ENCODE peak calls at places on chromosomes 12 and 14, in eight cellular contexts. One of them, this sample, is unnamed.

GRCh38 chr12:113469224-113469652 is 2.4 kb downstream of the LHX5 start:
- DNase-seq in chondrocyte: no peak
- DNase-seq in cardiac muscle cell: no peak
- DNase-seq in HuH-7.5: no peak
- DNase-seq in COR-L47: no peak
- DNase-seq in iPS-NIHi11: no peak
- DNase-seq in NCI-H774: no peak
- DNase-seq in GM23338: no peak
- DNase-seq in this sample: no peak

GRCh38 chr12:11836964-11837286 is 187.5 kb downstream of the ETV6 start:
- DNase-seq in NCI-H774: no peak
- DNase-seq in GM23338: no peak
- DNase-seq in COR-L47: no peak
- DNase-seq in chondrocyte: no peak
- DNase-seq in cardiac muscle cell: no peak
- DNase-seq in iPS-NIHi11: no peak
- DNase-seq in HuH-7.5: no peak
- DNase-seq in this sample: no peak

GRCh38 chr12:84857809-84858208 is 54.8 kb downstream of the SLC6A15 start:
- DNase-seq in COR-L47: no peak
- DNase-seq in NCI-H774: no peak
- DNase-seq in iPS-NIHi11: no peak
- DNase-seq in GM23338: no peak
- DNase-seq in chondrocyte: no peak
- DNase-seq in cardiac muscle cell: no peak
- DNase-seq in HuH-7.5: no peak
- DNase-seq in this sample: no peak

GRCh38 chr14:58701156-58701555 is 63.4 kb downstream of the DACT1 start:
- DNase-seq in iPS-NIHi11: no peak
- DNase-seq in HuH-7.5: no peak
- DNase-seq in GM23338: no peak
- DNase-seq in NCI-H774: no peak
- DNase-seq in chondrocyte: no peak
- DNase-seq in COR-L47: no peak
- DNase-seq in cardiac muscle cell: no peak
- DNase-seq in this sample: no peak

GRCh38 chr14:68594737-68595380 is 198.0 kb downstream of the ZFP36L1 start:
- DNase-seq in NCI-H774: no peak
- DNase-seq in COR-L47: no peak
- DNase-seq in GM23338: no peak
- DNase-seq in HuH-7.5: no peak
- DNase-seq in cardiac muscle cell: no peak
- DNase-seq in chondrocyte: no peak
- DNase-seq in iPS-NIHi11: no peak
- DNase-seq in this sample: no peak

GRCh38 chr14:25411933-25412757 is 362.2 kb upstream of the STXBP6 start:
- DNase-seq in iPS-NIHi11: peak
- DNase-seq in cardiac muscle cell: peak
- DNase-seq in chondrocyte: no peak
- DNase-seq in NCI-H774: no peak
- DNase-seq in HuH-7.5: no peak
- DNase-seq in GM23338: peak
- DNase-seq in COR-L47: peak
- DNase-seq in this sample: peak

GRCh38 chr12:3043406-3043805 is 33.8 kb upstream of the TSPAN9 start:
- DNase-seq in chondrocyte: no peak
- DNase-seq in COR-L47: no peak
- DNase-seq in NCI-H774: no peak
- DNase-seq in GM23338: no peak
- DNase-seq in cardiac muscle cell: no peak
- DNase-seq in HuH-7.5: no peak
- DNase-seq in iPS-NIHi11: no peak
- DNase-seq in this sample: no peak

GRCh38 chr14:64040044-64040443 is 187.2 kb downstream of the SYNE2 start:
- DNase-seq in NCI-H774: no peak
- DNase-seq in GM23338: peak
- DNase-seq in chondrocyte: no peak
- DNase-seq in COR-L47: no peak
- DNase-seq in cardiac muscle cell: peak
- DNase-seq in iPS-NIHi11: no peak
- DNase-seq in HuH-7.5: no peak
- DNase-seq in this sample: no peak

This sample was measured in NCI-H146.